ENCODE peak calls at places on chromosomes 4 and X, in nine cellular contexts. A is NCI-H1105; K is PC-9; X is NCI-H1417; Q is cardiac muscle cell; Z is amygdala; P is lung microvascular endothelial cell; C is ovary; W is stimulated activated CD4-positive, alpha-beta T cell treated with anti-CD3 and anti-CD28 coated beads, Interleukin-2, amount 100 ng/mL, for 4 hours. L is an unnamed sample.

GRCh38 chr4:1802151-1802715 is 9.1 kb downstream of the FGFR3 start:
- DNase-seq in A (no peak), K (no peak), X (no peak), Q (peak; percentile 34), Z (no peak), P (no peak), C (no peak), W (no peak), L (peak; percentile 81)

GRCh38 chrX:65596270-65596669 is 61.7 kb upstream of the LAS1L start:
- DNase-seq in A (no peak), K (no peak), X (no peak), Q (peak; percentile 41), Z (no peak), P (peak; percentile 64), C (peak; percentile 26), W (peak; percentile 26), L (peak; percentile 42)

GRCh38 chr4:92111493-92111892 is 192.3 kb upstream of the GRID2 start:
- DNase-seq in A (no peak), K (no peak), X (no peak), Q (no peak), Z (no peak), P (no peak), C (no peak), W (no peak), L (no peak)

GRCh38 chr4:140149851-140150635 is 3.9 kb downstream of the MAML3 start:
- DNase-seq in A (peak; percentile 49), K (peak; percentile 55), X (peak; percentile 86), Q (peak; percentile 51), Z (peak; percentile 67), P (peak; percentile 68), C (peak; percentile 83), W (peak; percentile 59), L (peak; percentile 80)

GRCh38 chrX:150934453-150934852 is 36.0 kb upstream of the CD99L2 start:
- DNase-seq in A (peak; percentile 22), K (no peak), X (no peak), Q (peak; percentile 36), Z (no peak), P (no peak), C (no peak), W (no peak), L (peak; percentile 63)

GRCh38 chrX:50579955-50580354 is 109.3 kb upstream of the DGKK start:
- DNase-seq in A (peak; percentile 2), K (peak; percentile 35), X (peak; percentile 43), Q (peak; percentile 69), Z (no peak), P (peak; percentile 72), C (no peak), W (no peak), L (peak; percentile 3)

GRCh38 chrX:84501798-84502628 is at the start of gene HDX:
- DNase-seq in A (peak; percentile 80), K (peak; percentile 35), X (peak; percentile 82), Q (peak; percentile 90), Z (peak; percentile 80), P (peak; percentile 87), C (peak; percentile 81), W (peak; percentile 48), L (peak; percentile 73)

GRCh38 chr4:159105063-159105414 is 2.2 kb downstream of the RAPGEF2 start:
- DNase-seq in A (no peak), K (no peak), X (no peak), Q (no peak), Z (no peak), P (peak; percentile 67), C (no peak), W (no peak), L (peak; percentile 52)

GRCh38 chr4:3452376-3452775 is 10.6 kb downstream of the HGFAC start:
- DNase-seq in A (no peak), K (no peak), X (no peak), Q (peak; percentile 17), Z (no peak), P (no peak), C (no peak), W (no peak), L (no peak)

GRCh38 chrX:51421972-51422371 is 74.4 kb downstream of the NUDT11 start:
- DNase-seq in A (no peak), K (no peak), X (no peak), Q (no peak), Z (no peak), P (no peak), C (no peak), W (no peak), L (no peak)

GRCh38 chr4:2768921-2769336 is 12.8 kb upstream of the TNIP2 start:
- DNase-seq in A (no peak), K (no peak), X (no peak), Q (peak; percentile 29), Z (no peak), P (no peak), C (no peak), W (no peak), L (no peak)

GRCh38 chr4:87042986-87043820 is 108.4 kb downstream of the AFF1 start:
- DNase-seq in A (no peak), K (no peak), X (no peak), Q (no peak), Z (no peak), P (no peak), C (no peak), W (no peak), L (no peak)

GRCh38 chr4:74546020-74546419 is 101.1 kb downstream of the AREG start:
- DNase-seq in A (no peak), K (no peak), X (no peak), Q (peak; percentile 90), Z (no peak), P (peak; percentile 88), C (no peak), W (no peak), L (no peak)

GRCh38 chrX:368811-369562 is 17.7 kb downstream of the PPP2R3B start:
- DNase-seq in A (no peak), K (no peak), X (no peak), Q (peak; percentile 24), Z (no peak), P (no peak), C (no peak), W (no peak), L (peak; percentile 70)

GRCh38 chr4:17770845-17771244 is 10.6 kb downstream of the FAM184B start:
- DNase-seq in A (no peak), K (no peak), X (no peak), Q (peak; percentile 68), Z (no peak), P (no peak), C (no peak), W (no peak), L (no peak)